ENCODE peak calls at places on chromosomes 1 and 21, in ten cellular contexts. D, G, T, H, L, A, C, P, J and F are unnamed samples. For H3K9me3, the result is how much of the 10 kb centered on the place peaks cover.

GRCh38 chr1:199269241-199269640 is 630.4 kb downstream of the PTPRC start:
- DNase-seq in H (no peak), T (no peak), G (no peak), C (peak), A (no peak), P (no peak), L (no peak), D (no peak), J (no peak), F (no peak)

GRCh38 chr1:51592711-51593110 is 24.2 kb upstream of the OSBPL9 start:
- DNase-seq in L (no peak), G (no peak), J (no peak), P (no peak), D (no peak), H (no peak), T (no peak), C (no peak), A (no peak), F (no peak)

GRCh38 chr1:71087060-71087459 is 6.2 kb upstream of the ZRANB2 start:
- DNase-seq in T (no peak), P (no peak), L (no peak), C (no peak), A (no peak), G (no peak), H (no peak), D (no peak), J (no peak), F (no peak)

GRCh38 chr1:212558665-212559480 is 49.7 kb upstream of the ATF3 start:
- DNase-seq in L (peak), H (peak), G (peak), C (peak), A (peak), P (peak), J (peak), D (peak), T (peak), F (peak)

GRCh38 chr1:167627615-167627864 is 2.5 kb upstream of the RCSD1 start:
- DNase-seq in T (no peak), P (no peak), C (no peak), A (no peak), L (peak), G (no peak), D (no peak), J (no peak), H (no peak), F (no peak)

GRCh38 chr21:45866473-45867010 is 115.0 kb upstream of the COL6A1 start:
- DNase-seq in C (no peak), L (no peak), J (no peak), D (no peak), P (no peak), T (no peak), H (no peak), G (no peak), A (no peak), F (no peak)

GRCh38 chr21:42122808-42123207 is 51.7 kb downstream of the UMODL1 start:
- DNase-seq in C (no peak), J (no peak), T (no peak), A (no peak), G (no peak), H (no peak), L (no peak), P (no peak), D (no peak), F (peak)

GRCh38 chr1:109262231-109263010 is 13.1 kb downstream of the CELSR2 start:
- DNase-seq in J (no peak), H (no peak), D (no peak), G (no peak), L (no peak), P (no peak), A (no peak), C (no peak), T (no peak), F (no peak)

GRCh38 chr1:14954210-14954609 is 199.3 kb upstream of the TMEM51 start:
- DNase-seq in D (no peak), L (no peak), C (peak), T (no peak), H (peak), P (no peak), A (no peak), J (no peak), G (no peak), F (no peak)

GRCh38 chr1:4156241-4156640 is 256.2 kb upstream of the C1orf174 start:
- DNase-seq in C (no peak), J (no peak), G (no peak), A (no peak), H (no peak), P (no peak), L (no peak), T (no peak), D (no peak), F (no peak)

GRCh38 chr1:184373155-184373554 is 13.7 kb upstream of the C1orf21 start:
- DNase-seq in J (no peak), P (no peak), A (no peak), T (no peak), H (no peak), D (no peak), L (no peak), C (no peak), G (no peak), F (no peak)

GRCh38 chr1:118147542-118147941 is 37.5 kb downstream of the SPAG17 start:
- DNase-seq in J (no peak), T (no peak), L (no peak), C (peak), P (no peak), A (no peak), H (no peak), D (no peak), G (no peak), F (no peak)

GRCh38 chr1:103180660-103181059 is 72.3 kb upstream of the COL11A1 start:
- DNase-seq in J (no peak), C (peak), L (no peak), A (no peak), D (no peak), P (no peak), T (no peak), H (no peak), G (no peak), F (no peak)

GRCh38 chr1:48943393-48943792 is 166.7 kb upstream of the BEND5 start:
- DNase-seq in C (no peak), G (no peak), L (no peak), T (no peak), A (no peak), D (no peak), H (no peak), J (no peak), P (no peak), F (no peak)

GRCh38 chr1:48938975-48939374 is 162.3 kb upstream of the BEND5 start:
- DNase-seq in C (no peak), G (no peak), T (no peak), P (no peak), H (no peak), L (no peak), D (no peak), A (no peak), J (no peak), F (no peak)

GRCh38 chr1:48940354-48940753 is 163.7 kb upstream of the BEND5 start:
- DNase-seq in P (no peak), L (no peak), G (no peak), H (no peak), J (no peak), C (no peak), T (no peak), D (no peak), A (no peak), F (no peak)

GRCh38 chr1:48939828-48940227 is 163.1 kb upstream of the BEND5 start:
- DNase-seq in T (no peak), A (no peak), D (no peak), P (no peak), C (no peak), H (no peak), L (no peak), G (no peak), J (no peak), F (no peak)

DNA sequence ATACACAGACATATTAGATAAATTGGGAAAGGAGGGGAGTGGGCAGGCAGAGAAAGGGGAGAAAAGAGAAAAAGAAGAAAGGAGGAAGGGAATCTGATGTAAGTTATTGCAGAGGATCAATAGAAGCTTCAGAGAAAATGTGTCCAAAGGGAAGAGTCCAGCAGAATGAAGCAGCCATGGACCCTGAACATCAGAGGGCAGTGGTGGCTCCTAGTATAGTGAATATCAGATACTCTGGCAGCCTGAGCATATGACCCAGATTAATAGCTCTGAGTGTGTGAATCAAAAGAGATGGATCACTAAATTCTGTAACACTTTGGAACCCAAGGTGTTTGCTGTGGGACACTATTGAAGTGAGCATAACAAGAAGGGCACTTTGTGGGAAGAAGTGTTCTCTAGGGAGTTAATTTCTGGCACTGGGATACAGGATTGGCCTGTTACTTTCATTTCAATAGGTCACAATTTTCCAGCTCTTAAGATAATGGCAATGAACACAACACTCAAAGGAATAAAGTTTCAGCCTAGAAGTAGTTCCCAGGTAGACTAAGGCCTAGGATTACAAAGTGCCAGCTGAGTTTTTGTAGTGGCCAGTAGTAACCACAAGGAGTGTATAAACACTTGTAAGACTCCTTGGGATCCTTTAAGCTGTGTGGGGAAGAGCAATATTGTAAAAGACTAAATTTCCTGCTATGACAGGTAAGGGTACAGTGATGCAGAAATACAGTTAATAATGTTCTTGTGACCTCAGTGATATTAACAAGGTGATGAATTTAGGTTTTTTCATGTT is 164.4 kb upstream of the BEND5 start:
- DNase-seq in J (no peak), H (no peak), T (no peak), G (no peak), L (no peak), P (no peak), D (no peak), C (no peak), A (no peak), F (no peak)
- H3K9me3 ChIP-seq in J (under half), H (under half), T (under half), G (under half), L (under half), P (under half), D (under half), C (under half), A (under half), F (under half)

DNA sequence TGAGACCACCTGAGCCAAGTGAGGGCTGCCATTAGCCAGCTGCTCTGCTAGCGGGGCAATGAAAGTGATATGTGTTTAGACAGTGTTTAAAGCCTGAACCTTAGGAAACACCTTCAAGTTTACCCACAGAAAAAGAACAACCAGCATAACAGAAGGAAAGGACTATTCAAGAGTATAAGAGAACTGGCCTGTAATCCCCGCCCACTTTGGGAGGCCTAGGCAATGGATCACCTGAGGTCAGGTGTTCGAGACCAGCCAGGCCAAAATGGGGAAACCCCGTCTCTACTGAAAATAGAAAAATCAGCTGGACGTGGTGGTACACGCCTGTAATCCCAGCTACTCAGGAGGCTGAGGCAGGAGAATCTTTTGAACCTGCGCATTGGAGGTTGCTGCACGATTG is 149.4 kb downstream of the PCP4 start:
- DNase-seq in A (no peak), H (no peak), P (no peak), T (no peak), J (no peak), C (no peak), G (no peak), D (no peak), L (no peak), F (no peak)
- H3K9me3 ChIP-seq in A (under half), H (under half), P (under half), T (under half), J (under half), C (under half), G (under half), D (under half), L (under half), F (under half)

DNA sequence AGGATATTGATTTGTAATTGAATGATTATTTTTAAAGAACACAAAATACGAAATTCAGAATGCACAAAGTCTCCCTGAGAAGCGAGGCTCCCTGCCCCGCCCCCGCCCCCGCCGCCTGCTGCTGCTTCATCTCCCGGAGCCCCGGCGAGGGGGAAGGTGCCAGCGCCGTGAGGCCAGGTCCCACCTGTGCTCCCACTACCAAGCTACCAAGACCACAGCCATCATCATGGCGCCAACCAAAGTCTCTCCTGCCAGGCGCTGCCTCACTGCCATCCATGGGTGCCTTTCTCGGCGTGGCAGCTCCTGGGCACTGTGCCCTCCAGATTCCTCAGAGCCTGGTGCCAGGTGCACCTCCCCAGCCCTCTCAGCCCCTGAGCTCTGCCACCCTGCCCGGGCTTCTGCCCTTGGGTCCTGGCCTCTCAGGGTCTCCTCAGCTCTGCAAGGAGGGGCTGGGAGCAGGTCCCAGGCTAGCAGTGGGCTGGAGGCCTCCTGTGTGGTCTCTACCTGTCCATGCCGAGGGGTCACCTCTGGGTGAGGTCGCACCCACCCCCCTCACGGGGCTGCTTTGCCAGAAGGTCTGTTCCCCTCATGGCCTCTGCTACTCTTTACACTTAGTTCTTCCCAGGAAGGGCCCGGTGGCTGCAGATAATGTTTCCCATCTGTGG is 29.4 kb upstream of the TTC34 start:
- DNase-seq in P (no peak), H (no peak), D (no peak), G (no peak), L (no peak), C (no peak), J (no peak), A (no peak), T (no peak), F (no peak)
- H3K9me3 ChIP-seq in P (under half), H (under half), D (under half), G (under half), L (under half), C (half or more), J (under half), A (under half), T (under half), F (under half)

GRCh38 chr1:229834230-229834629 is 208.2 kb downstream of the URB2 start:
- DNase-seq in H (no peak), J (no peak), G (no peak), L (no peak), T (no peak), C (no peak), A (no peak), P (no peak), D (no peak), F (no peak)
- H3K9me3 ChIP-seq in H (under half), J (under half), G (under half), L (under half), T (under half), C (under half), A (under half), P (under half), D (under half), F (under half)

DNA sequence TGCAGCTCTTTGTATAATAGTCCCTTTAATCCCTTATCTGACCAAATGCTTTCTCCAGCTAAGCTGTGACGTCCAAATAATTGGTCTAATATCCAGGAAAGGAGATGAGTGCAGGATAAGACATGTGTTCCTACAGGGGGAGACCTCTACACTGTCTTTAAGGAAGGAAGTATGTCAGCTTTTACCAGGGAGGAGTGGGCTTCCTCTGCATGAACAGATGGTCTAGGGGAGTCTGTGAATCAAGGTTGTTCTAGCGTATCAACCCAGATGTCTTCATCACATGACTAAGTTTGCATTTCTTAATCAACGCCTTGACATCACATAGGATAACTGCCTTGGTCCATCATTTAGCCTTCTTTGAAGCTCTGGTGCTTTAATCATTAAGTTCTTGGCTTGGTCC is 528.2 kb downstream of the MRPL39 start:
- DNase-seq in C (no peak), P (no peak), A (no peak), G (no peak), L (no peak), T (no peak), J (no peak), D (no peak), H (no peak), F (no peak)
- H3K9me3 ChIP-seq in C (under half), P (under half), A (under half), G (under half), L (under half), T (under half), J (under half), D (under half), H (under half), F (under half)

GRCh38 chr1:79726321-79726720 is 719.8 kb upstream of the ADGRL4 start:
- DNase-seq in P (no peak), C (no peak), G (no peak), T (no peak), L (no peak), H (no peak), D (no peak), A (no peak), J (no peak), F (no peak)
- H3K9me3 ChIP-seq in P (under half), C (under half), G (under half), T (under half), L (under half), H (under half), D (under half), A (under half), J (under half), F (under half)